ENCODE peak calls at places on chromosome 3, in ten cellular contexts. One of them, this sample, is unnamed.

GRCh38 chr3:83034806-83035703 is 1273.6 kb upstream of the GBE1 start:
- DNase-seq in SK-N-SH: no peak
- DNase-seq in breast epithelium: no peak
- DNase-seq in stomach: no peak
- DNase-seq in Panc1: no peak
- DNase-seq in GM12891: no peak
- DNase-seq in HL-60: no peak
- DNase-seq in prostate gland: no peak
- DNase-seq in sigmoid colon: no peak
- DNase-seq in SK-N-MC: no peak
- DNase-seq in this sample: peak; percentile 70

GRCh38 chr3:149388001-149388435 is 10.6 kb upstream of the TM4SF1 start:
- DNase-seq in SK-N-SH: no peak
- DNase-seq in breast epithelium: no peak
- DNase-seq in stomach: no peak
- DNase-seq in Panc1: no peak
- DNase-seq in GM12891: no peak
- DNase-seq in HL-60: no peak
- DNase-seq in prostate gland: no peak
- DNase-seq in sigmoid colon: no peak
- DNase-seq in SK-N-MC: no peak
- DNase-seq in this sample: no peak

GRCh38 chr3:4983739-4984510 is 4.7 kb downstream of the BHLHE40 start:
- DNase-seq in SK-N-SH: no peak
- DNase-seq in breast epithelium: no peak
- DNase-seq in stomach: peak; percentile 61
- DNase-seq in Panc1: no peak
- DNase-seq in GM12891: peak; percentile 47
- DNase-seq in HL-60: no peak
- DNase-seq in prostate gland: no peak
- DNase-seq in sigmoid colon: no peak
- DNase-seq in SK-N-MC: no peak
- DNase-seq in this sample: peak; percentile 84

GRCh38 chr3:185420762-185421161 is 57.8 kb downstream of the MAP3K13 start:
- DNase-seq in SK-N-SH: no peak
- DNase-seq in breast epithelium: no peak
- DNase-seq in stomach: peak; percentile 73
- DNase-seq in Panc1: no peak
- DNase-seq in GM12891: no peak
- DNase-seq in HL-60: peak; percentile 5
- DNase-seq in prostate gland: peak; percentile 5
- DNase-seq in sigmoid colon: no peak
- DNase-seq in SK-N-MC: no peak
- DNase-seq in this sample: no peak

GRCh38 chr3:60217156-60217911 is 1033.9 kb downstream of the FHIT start:
- DNase-seq in SK-N-SH: no peak
- DNase-seq in breast epithelium: no peak
- DNase-seq in stomach: no peak
- DNase-seq in Panc1: no peak
- DNase-seq in GM12891: no peak
- DNase-seq in HL-60: no peak
- DNase-seq in prostate gland: no peak
- DNase-seq in sigmoid colon: no peak
- DNase-seq in SK-N-MC: no peak
- DNase-seq in this sample: no peak

GRCh38 chr3:155312781-155313180 is 19.3 kb upstream of the STRIT1 start:
- DNase-seq in SK-N-SH: no peak
- DNase-seq in breast epithelium: no peak
- DNase-seq in stomach: no peak
- DNase-seq in Panc1: no peak
- DNase-seq in GM12891: no peak
- DNase-seq in HL-60: no peak
- DNase-seq in prostate gland: no peak
- DNase-seq in sigmoid colon: no peak
- DNase-seq in SK-N-MC: no peak
- DNase-seq in this sample: no peak

GRCh38 chr3:122577409-122578028 is at the start of gene PARP15:
- DNase-seq in SK-N-SH: peak; percentile 30
- DNase-seq in breast epithelium: no peak
- DNase-seq in stomach: no peak
- DNase-seq in Panc1: no peak
- DNase-seq in GM12891: no peak
- DNase-seq in HL-60: no peak
- DNase-seq in prostate gland: no peak
- DNase-seq in sigmoid colon: no peak
- DNase-seq in SK-N-MC: no peak
- DNase-seq in this sample: peak; percentile 87

GRCh38 chr3:160697628-160698382 is 20.8 kb downstream of the ARL14 start:
- DNase-seq in SK-N-SH: no peak
- DNase-seq in breast epithelium: no peak
- DNase-seq in stomach: no peak
- DNase-seq in Panc1: no peak
- DNase-seq in GM12891: no peak
- DNase-seq in HL-60: no peak
- DNase-seq in prostate gland: no peak
- DNase-seq in sigmoid colon: no peak
- DNase-seq in SK-N-MC: peak; percentile 39
- DNase-seq in this sample: no peak

GRCh38 chr3:73143821-73144237 is 82.4 kb downstream of the EBLN2 start:
- DNase-seq in SK-N-SH: no peak
- DNase-seq in breast epithelium: no peak
- DNase-seq in stomach: no peak
- DNase-seq in Panc1: no peak
- DNase-seq in GM12891: no peak
- DNase-seq in HL-60: no peak
- DNase-seq in prostate gland: no peak
- DNase-seq in sigmoid colon: no peak
- DNase-seq in SK-N-MC: peak; percentile 34
- DNase-seq in this sample: no peak

GRCh38 chr3:141486735-141487418 is at the start of gene RASA2:
- DNase-seq in SK-N-SH: peak; percentile 96
- DNase-seq in breast epithelium: peak; percentile 64
- DNase-seq in stomach: peak; percentile 73
- DNase-seq in Panc1: no peak
- DNase-seq in GM12891: peak; percentile 73
- DNase-seq in HL-60: peak; percentile 39
- DNase-seq in prostate gland: peak; percentile 50
- DNase-seq in sigmoid colon: peak; percentile 88
- DNase-seq in SK-N-MC: no peak
- DNase-seq in this sample: peak; percentile 94

GRCh38 chr3:141486416-141486734 is 452 bp upstream of the RASA2 start:
- DNase-seq in SK-N-SH: no peak
- DNase-seq in breast epithelium: no peak
- DNase-seq in stomach: no peak
- DNase-seq in Panc1: no peak
- DNase-seq in GM12891: no peak
- DNase-seq in HL-60: no peak
- DNase-seq in prostate gland: no peak
- DNase-seq in sigmoid colon: no peak
- DNase-seq in SK-N-MC: no peak
- DNase-seq in this sample: peak; percentile 73

GRCh38 chr3:141487419-141488345 is 855 bp downstream of the RASA2 start:
- DNase-seq in SK-N-SH: peak; percentile 85
- DNase-seq in breast epithelium: peak; percentile 80
- DNase-seq in stomach: peak; percentile 87
- DNase-seq in Panc1: no peak
- DNase-seq in GM12891: peak; percentile 56
- DNase-seq in HL-60: peak; percentile 87
- DNase-seq in prostate gland: peak; percentile 81
- DNase-seq in sigmoid colon: peak; percentile 85
- DNase-seq in SK-N-MC: no peak
- DNase-seq in this sample: peak; percentile 98

GRCh38 chr3:141484701-141485287 is 2.0 kb upstream of the RASA2 start:
- DNase-seq in SK-N-SH: no peak
- DNase-seq in breast epithelium: no peak
- DNase-seq in stomach: no peak
- DNase-seq in Panc1: no peak
- DNase-seq in GM12891: no peak
- DNase-seq in HL-60: no peak
- DNase-seq in prostate gland: no peak
- DNase-seq in sigmoid colon: no peak
- DNase-seq in SK-N-MC: no peak
- DNase-seq in this sample: no peak

DNA sequence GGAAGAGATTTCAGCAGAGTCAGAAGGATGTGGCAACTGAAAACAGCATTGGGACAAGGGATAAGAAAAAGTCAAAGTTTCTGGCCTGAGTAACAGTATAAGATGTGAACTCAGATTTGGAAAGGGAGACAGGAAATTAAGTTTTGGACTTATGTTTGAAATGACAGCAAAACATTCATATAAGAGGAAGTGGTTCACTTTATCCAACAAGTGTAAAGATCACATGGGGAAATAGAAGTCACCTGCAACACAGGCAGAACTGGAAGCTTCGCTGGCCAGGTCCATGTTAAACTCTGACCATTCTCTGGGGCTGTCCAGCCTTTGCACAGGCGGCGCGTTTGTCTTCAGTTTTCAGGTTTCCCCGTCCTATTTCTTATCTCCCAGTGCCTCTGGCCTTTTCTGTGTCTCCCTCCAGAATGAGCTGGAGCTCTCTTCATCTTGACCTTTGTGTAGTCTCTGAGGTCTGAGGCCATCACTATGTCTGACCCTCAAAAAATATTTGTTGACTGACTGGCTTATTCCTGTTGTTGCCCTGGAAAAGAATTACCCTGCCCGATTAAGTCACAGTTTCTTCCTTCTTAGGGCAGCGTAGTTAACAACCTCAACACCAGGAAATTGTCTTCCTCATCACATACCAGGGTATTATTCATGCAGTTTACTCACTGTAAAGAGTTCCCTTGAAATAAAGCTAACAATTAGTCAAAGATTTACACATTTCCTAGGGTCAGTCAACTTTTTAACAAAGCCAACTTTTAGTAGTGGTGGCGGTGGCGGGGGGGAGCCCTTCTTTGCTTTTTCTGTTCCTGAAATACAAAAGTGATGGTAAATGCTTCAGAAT is 1.0 kb upstream of the RASA2 start:
- DNase-seq in SK-N-SH: no peak
- DNase-seq in breast epithelium: no peak
- DNase-seq in stomach: no peak
- DNase-seq in Panc1: no peak
- DNase-seq in GM12891: no peak
- DNase-seq in HL-60: peak; percentile 20
- DNase-seq in prostate gland: no peak
- DNase-seq in sigmoid colon: no peak
- DNase-seq in SK-N-MC: no peak
- DNase-seq in this sample: peak; percentile 76
- TF ChIP-seq POLR2AphosphoS5 in SK-N-SH: no peak
- TF ChIP-seq POLR2AphosphoS5 in breast epithelium: no peak
- TF ChIP-seq POLR2AphosphoS5 in stomach: no peak
- TF ChIP-seq POLR2AphosphoS5 in Panc1: no peak
- TF ChIP-seq POLR2AphosphoS5 in GM12891: no peak
- TF ChIP-seq POLR2AphosphoS5 in HL-60: no peak
- TF ChIP-seq POLR2AphosphoS5 in prostate gland: no peak
- TF ChIP-seq POLR2AphosphoS5 in sigmoid colon: no peak
- TF ChIP-seq POLR2AphosphoS5 in SK-N-MC: no peak
- TF ChIP-seq POLR2AphosphoS5 in this sample: no peak

GRCh38 chr3:79602385-79602784 is 165.4 kb downstream of the ROBO1 start:
- DNase-seq in SK-N-SH: peak; percentile 0
- DNase-seq in breast epithelium: no peak
- DNase-seq in stomach: no peak
- DNase-seq in Panc1: no peak
- DNase-seq in GM12891: no peak
- DNase-seq in HL-60: no peak
- DNase-seq in prostate gland: no peak
- DNase-seq in sigmoid colon: no peak
- DNase-seq in SK-N-MC: no peak
- DNase-seq in this sample: no peak
- TF ChIP-seq POLR2AphosphoS5 in SK-N-SH: no peak
- TF ChIP-seq POLR2AphosphoS5 in breast epithelium: no peak
- TF ChIP-seq POLR2AphosphoS5 in stomach: no peak
- TF ChIP-seq POLR2AphosphoS5 in Panc1: no peak
- TF ChIP-seq POLR2AphosphoS5 in GM12891: no peak
- TF ChIP-seq POLR2AphosphoS5 in HL-60: no peak
- TF ChIP-seq POLR2AphosphoS5 in prostate gland: no peak
- TF ChIP-seq POLR2AphosphoS5 in sigmoid colon: no peak
- TF ChIP-seq POLR2AphosphoS5 in SK-N-MC: no peak
- TF ChIP-seq POLR2AphosphoS5 in this sample: no peak

GRCh38 chr3:150607267-150608065 is 4.3 kb downstream of the SELENOT start:
- DNase-seq in SK-N-SH: no peak
- DNase-seq in breast epithelium: no peak
- DNase-seq in stomach: no peak
- DNase-seq in Panc1: no peak
- DNase-seq in GM12891: no peak
- DNase-seq in HL-60: no peak
- DNase-seq in prostate gland: no peak
- DNase-seq in sigmoid colon: no peak
- DNase-seq in SK-N-MC: no peak
- DNase-seq in this sample: no peak
- TF ChIP-seq POLR2AphosphoS5 in SK-N-SH: no peak
- TF ChIP-seq POLR2AphosphoS5 in breast epithelium: no peak
- TF ChIP-seq POLR2AphosphoS5 in stomach: no peak
- TF ChIP-seq POLR2AphosphoS5 in Panc1: no peak
- TF ChIP-seq POLR2AphosphoS5 in GM12891: no peak
- TF ChIP-seq POLR2AphosphoS5 in HL-60: no peak
- TF ChIP-seq POLR2AphosphoS5 in prostate gland: no peak
- TF ChIP-seq POLR2AphosphoS5 in sigmoid colon: no peak
- TF ChIP-seq POLR2AphosphoS5 in SK-N-MC: no peak
- TF ChIP-seq POLR2AphosphoS5 in this sample: no peak

GRCh38 chr3:24047513-24047912 is 102.4 kb downstream of the NR1D2 start:
- DNase-seq in SK-N-SH: no peak
- DNase-seq in breast epithelium: no peak
- DNase-seq in stomach: no peak
- DNase-seq in Panc1: no peak
- DNase-seq in GM12891: no peak
- DNase-seq in HL-60: no peak
- DNase-seq in prostate gland: no peak
- DNase-seq in sigmoid colon: no peak
- DNase-seq in SK-N-MC: no peak
- DNase-seq in this sample: no peak
- TF ChIP-seq POLR2AphosphoS5 in SK-N-SH: no peak
- TF ChIP-seq POLR2AphosphoS5 in breast epithelium: no peak
- TF ChIP-seq POLR2AphosphoS5 in stomach: no peak
- TF ChIP-seq POLR2AphosphoS5 in Panc1: no peak
- TF ChIP-seq POLR2AphosphoS5 in GM12891: no peak
- TF ChIP-seq POLR2AphosphoS5 in HL-60: no peak
- TF ChIP-seq POLR2AphosphoS5 in prostate gland: no peak
- TF ChIP-seq POLR2AphosphoS5 in sigmoid colon: no peak
- TF ChIP-seq POLR2AphosphoS5 in SK-N-MC: no peak
- TF ChIP-seq POLR2AphosphoS5 in this sample: no peak

DNA sequence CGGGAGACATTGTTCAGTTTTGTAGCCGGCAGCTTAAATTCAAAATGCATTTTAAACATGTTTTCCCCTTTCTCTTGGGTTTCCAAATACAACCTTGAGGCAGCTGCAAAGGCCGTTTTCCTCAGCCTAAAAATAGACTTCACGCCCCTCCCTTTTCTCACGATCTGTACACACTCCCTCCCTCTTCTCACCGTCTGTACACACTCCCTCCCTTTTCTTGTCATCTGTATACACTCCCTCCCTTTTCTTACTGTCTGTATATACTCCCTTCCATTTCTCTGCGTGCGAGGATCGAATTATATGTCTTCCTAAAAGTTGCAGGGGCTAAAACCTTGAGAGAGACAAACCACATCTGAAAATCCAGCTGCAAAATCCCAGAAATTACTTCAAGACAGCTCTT is 8.9 kb downstream of the MUC4 start:
- DNase-seq in SK-N-SH: no peak
- DNase-seq in breast epithelium: no peak
- DNase-seq in stomach: no peak
- DNase-seq in Panc1: no peak
- DNase-seq in GM12891: no peak
- DNase-seq in HL-60: no peak
- DNase-seq in prostate gland: no peak
- DNase-seq in sigmoid colon: peak; percentile 40
- DNase-seq in SK-N-MC: no peak
- DNase-seq in this sample: no peak
- TF ChIP-seq POLR2AphosphoS5 in SK-N-SH: no peak
- TF ChIP-seq POLR2AphosphoS5 in breast epithelium: no peak
- TF ChIP-seq POLR2AphosphoS5 in stomach: no peak
- TF ChIP-seq POLR2AphosphoS5 in Panc1: no peak
- TF ChIP-seq POLR2AphosphoS5 in GM12891: no peak
- TF ChIP-seq POLR2AphosphoS5 in HL-60: no peak
- TF ChIP-seq POLR2AphosphoS5 in prostate gland: no peak
- TF ChIP-seq POLR2AphosphoS5 in sigmoid colon: no peak
- TF ChIP-seq POLR2AphosphoS5 in SK-N-MC: no peak
- TF ChIP-seq POLR2AphosphoS5 in this sample: no peak